ENCODE peak calls at places on chromosomes 7 and 10, in seven cellular contexts. V is T-helper 9 cell; T is amniotic stem cell; O is Caki2; L is stimulated activated CD8-positive, alpha-beta memory T cell treated with anti-CD3 and anti-CD28 coated beads, Interleukin-4, amount 100 ng/mL, for 1 hour; U is M059J; I is colonic mucosa. F is an unnamed sample.

GRCh38 chr7:105911961-105912575 is 35.7 kb upstream of the ATXN7L1 start:
- DNase-seq in V (no peak), I (no peak), U (peak), L (no peak), T (no peak), O (no peak), F (no peak)

GRCh38 chr7:50304911-50305621 is 550 bp downstream of the IKZF1 start:
- DNase-seq in O (no peak), I (no peak), T (no peak), U (no peak), V (peak), L (no peak), F (no peak)

GRCh38 chr10:98459385-98459784 is 12.7 kb upstream of the HPS1 start:
- DNase-seq in I (no peak), V (no peak), U (no peak), T (no peak), L (no peak), O (no peak), F (no peak)

GRCh38 chr7:94696981-94697670 is 41.2 kb upstream of the SGCE start:
- DNase-seq in U (peak), T (peak), I (peak), O (peak), L (no peak), V (no peak), F (no peak)

GRCh38 chr7:37234334-37234733 is 214.3 kb downstream of the ELMO1 start:
- DNase-seq in L (no peak), U (no peak), T (no peak), O (no peak), I (no peak), V (no peak), F (no peak)

GRCh38 chr10:50520115-50520514 is 103.6 kb downstream of the SGMS1 start:
- DNase-seq in L (no peak), O (no peak), V (no peak), U (no peak), T (no peak), I (no peak), F (no peak)

GRCh38 chr10:103759100-103759781 is 96.1 kb downstream of the SH3PXD2A start:
- DNase-seq in U (peak), I (peak), V (no peak), T (peak), O (peak), L (no peak), F (no peak)

GRCh38 chr10:57818522-57818921 is 449.2 kb downstream of the IPMK start:
- DNase-seq in V (no peak), U (no peak), I (no peak), T (no peak), L (no peak), O (no peak), F (peak)

GRCh38 chr10:5424751-5425150 is 12.4 kb downstream of the NET1 start:
- DNase-seq in U (no peak), O (no peak), L (no peak), I (no peak), T (no peak), V (no peak), F (no peak)

GRCh38 chr10:5477948-5478693 is 21.2 kb downstream of the CALML5 start:
- DNase-seq in L (no peak), T (no peak), U (no peak), O (no peak), I (no peak), V (no peak), F (no peak)

F was measured in NCI-H748 treated with DMSO at 0.1 percent for 48 hours.